ENCODE peak calls at places on chromosomes 13 and 19, in seven cellular contexts. U is tibial nerve, R is left lung, N is astrocyte of the spinal cord, D is cardiac muscle cell, X is astrocyte of the cerebellum, T is lower leg skin. A is an unnamed sample.

GRCh38 chr19:37943480-37943879 is 36.5 kb downstream of the SIPA1L3 start:
- DNase-seq in U (no peak), D (peak; percentile 30), N (no peak), R (no peak), T (no peak), X (no peak), A (no peak)

GRCh38 chr19:43584484-43584883 is 8.9 kb downstream of the PINLYP start:
- DNase-seq in N (no peak), T (no peak), R (no peak), X (no peak), U (no peak), D (no peak), A (no peak)

GRCh38 chr19:8515317-8515716 is 1.4 kb upstream of the ZNF414 start:
- DNase-seq in U (no peak), R (no peak), X (no peak), D (no peak), N (no peak), T (no peak), A (peak; percentile 51)

GRCh38 chr13:24505756-24506155 is 6.8 kb downstream of the PARP4 start:
- DNase-seq in T (no peak), X (no peak), D (no peak), U (no peak), N (no peak), R (no peak), A (no peak)

GRCh38 chr19:56321981-56322558 is 7.4 kb upstream of the ZSCAN5A start:
- DNase-seq in N (no peak), U (no peak), X (no peak), R (no peak), T (no peak), D (no peak), A (no peak)

GRCh38 chr19:55080121-55080914 is 4.6 kb downstream of the EPS8L1 start:
- DNase-seq in N (peak; percentile 51), X (no peak), D (peak; percentile 75), R (peak; percentile 92), U (no peak), T (no peak), A (peak; percentile 66)

GRCh38 chr19:8333771-8334457 is 9.1 kb downstream of the KANK3 start:
- DNase-seq in R (peak; percentile 73), D (peak; percentile 34), N (no peak), T (no peak), U (no peak), X (no peak), A (no peak)

GRCh38 chr19:53892981-53893325 is 11.0 kb downstream of the PRKCG start:
- DNase-seq in X (no peak), R (peak; percentile 54), U (no peak), N (no peak), T (no peak), D (no peak), A (no peak)

GRCh38 chr13:50626031-50626643 is 217.4 kb downstream of the DLEU7 start:
- DNase-seq in T (no peak), R (no peak), N (peak; percentile 61), X (no peak), U (no peak), D (no peak), A (no peak)

GRCh38 chr13:84239032-84239431 is 356.8 kb upstream of the SLITRK1 start:
- DNase-seq in D (no peak), X (no peak), T (no peak), N (no peak), R (no peak), U (no peak), A (no peak)

GRCh38 chr13:24281188-24282008 is 28.0 kb upstream of the C1QTNF9 start:
- DNase-seq in N (no peak), R (no peak), T (no peak), U (no peak), X (no peak), D (no peak), A (no peak)

GRCh38 chr13:94558721-94559120 is 37.2 kb downstream of the TGDS start:
- DNase-seq in U (no peak), R (no peak), T (no peak), D (no peak), X (no peak), N (no peak), A (no peak)

GRCh38 chr13:100513987-100514670 is 74.5 kb downstream of the GGACT start:
- DNase-seq in X (no peak), N (peak; percentile 33), U (no peak), R (no peak), T (no peak), D (no peak), A (no peak)

GRCh38 chr13:23966691-23967615 is 69.7 kb upstream of the C1QTNF9B start:
- DNase-seq in U (no peak), T (no peak), D (no peak), N (no peak), R (no peak), X (no peak), A (no peak)

GRCh38 chr19:38070573-38070972 is 153.4 kb downstream of the DPF1 start:
- DNase-seq in N (peak; percentile 57), U (no peak), R (no peak), D (no peak), T (no peak), X (peak; percentile 13), A (no peak)

GRCh38 chr13:100644328-100644727 is 30.3 kb downstream of the TMTC4 start:
- DNase-seq in D (no peak), T (no peak), U (no peak), N (no peak), R (no peak), X (no peak), A (no peak)

GRCh38 chr19:4913996-4914735 is 4.9 kb downstream of the UHRF1 start:
- DNase-seq in R (no peak), X (no peak), U (no peak), D (no peak), N (no peak), T (no peak), A (no peak)

GRCh38 chr13:30934381-30934780 is 1.9 kb downstream of the TEX26 start:
- DNase-seq in T (no peak), X (no peak), N (no peak), D (peak; percentile 30), U (no peak), R (no peak), A (no peak)
- TF ChIP-seq CTCF in T (no peak), X (peak; percentile 23), N (peak; percentile 29), D (no peak), U (no peak), R (no peak), A (no peak)

DNA sequence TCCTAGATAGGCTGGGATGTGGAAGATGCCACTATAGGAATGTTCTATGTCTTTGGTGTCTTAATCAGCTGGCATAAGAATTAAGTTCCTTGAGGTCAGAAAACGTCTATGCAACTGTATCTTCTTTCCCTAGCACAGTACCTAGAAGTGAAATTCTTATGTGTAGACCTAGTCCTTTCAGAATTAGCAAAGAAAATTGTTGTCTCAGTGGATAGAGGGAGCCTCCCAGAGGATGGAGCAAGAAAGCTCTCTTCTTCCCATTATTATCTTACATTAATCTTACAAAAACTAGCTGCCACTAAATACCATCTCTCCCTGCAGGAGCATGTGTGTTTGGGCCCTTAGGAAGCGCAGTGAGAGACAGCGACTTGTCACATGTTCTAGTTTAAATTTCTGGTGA is 11.6 kb downstream of the CLDN10 start:
- DNase-seq in U (no peak), X (no peak), R (no peak), N (peak; percentile 18), D (no peak), T (no peak), A (no peak)
- TF ChIP-seq CTCF in U (no peak), X (peak; percentile 5), R (no peak), N (no peak), D (peak; percentile 24), T (no peak), A (no peak)

GRCh38 chr19:41880329-41880708 is 2.7 kb upstream of the ARHGEF1 start:
- DNase-seq in N (no peak), D (no peak), U (no peak), T (no peak), X (no peak), R (no peak), A (no peak)

GRCh38 chr19:41886761-41887710 is 4.1 kb downstream of the ARHGEF1 start:
- DNase-seq in T (no peak), D (no peak), U (no peak), N (no peak), R (no peak), X (no peak), A (peak; percentile 72)

GRCh38 chr19:41883463-41883820 is 458 bp downstream of the ARHGEF1 start:
- DNase-seq in T (no peak), N (no peak), D (no peak), X (no peak), U (no peak), R (no peak), A (no peak)

GRCh38 chr19:41882568-41883462 is at the start of gene ARHGEF1:
- DNase-seq in N (no peak), U (no peak), R (peak; percentile 96), T (no peak), X (no peak), D (peak; percentile 38), A (peak; percentile 51)

DNA sequence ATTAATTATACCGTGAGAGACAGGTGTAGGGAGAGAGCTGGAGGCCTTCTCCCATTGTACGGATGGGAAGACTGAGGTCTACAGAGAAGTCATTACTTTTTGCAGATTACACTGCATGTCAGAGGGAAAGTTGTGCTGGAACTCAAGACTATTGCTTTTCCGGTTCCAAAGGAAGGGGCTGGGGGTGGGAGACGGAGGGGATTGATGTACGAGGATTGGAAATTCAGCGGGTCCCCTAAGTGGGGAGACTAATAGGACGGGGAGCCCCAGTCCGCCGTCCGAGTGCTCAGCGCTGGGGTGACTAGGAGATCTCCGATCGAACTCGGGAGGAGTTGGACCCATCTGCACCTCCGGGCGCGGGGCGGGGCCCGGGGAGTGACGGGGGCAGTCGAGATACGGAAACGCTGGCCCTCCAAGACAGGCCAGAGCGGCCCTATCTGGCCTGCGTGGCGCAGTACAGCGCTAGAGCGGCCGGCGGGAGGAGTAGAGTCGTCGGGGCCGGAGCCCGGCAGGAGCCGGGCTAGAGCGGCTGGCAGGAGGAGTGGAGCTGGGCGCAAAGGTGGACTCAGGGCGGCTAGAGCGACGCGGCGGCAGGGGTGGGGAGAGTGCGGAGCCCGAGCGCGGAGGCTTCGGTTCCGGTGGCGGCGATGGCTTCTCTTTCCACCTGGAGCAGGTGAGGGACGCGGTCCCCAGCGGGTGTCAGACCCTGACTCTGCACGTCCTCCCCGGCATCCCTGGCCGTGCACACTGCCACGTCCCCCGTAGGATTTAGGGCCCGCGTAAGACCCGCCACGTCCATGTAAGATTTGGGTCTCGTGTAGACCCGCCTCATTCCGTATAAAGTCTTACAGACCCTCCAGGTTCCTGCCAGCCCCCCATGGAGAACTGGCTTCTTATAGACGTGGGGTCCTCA is 1.1 kb downstream of the ARHGEF1 start:
- DNase-seq in N (peak; percentile 97), U (peak; percentile 84), D (peak; percentile 97), T (peak; percentile 91), R (peak; percentile 99), X (peak; percentile 85), A (peak; percentile 80)
- TF ChIP-seq CTCF in N (no peak), U (no peak), D (peak; percentile 28), T (no peak), R (no peak), X (peak; percentile 8), A (no peak)

GRCh38 chr13:70960841-70961443 is 852.7 kb upstream of the KLHL1 start:
- DNase-seq in T (no peak), N (peak; percentile 52), R (no peak), X (peak; percentile 42), U (peak; percentile 22), D (peak; percentile 48), A (no peak)

GRCh38 chr13:70959376-70959775 is 851.1 kb upstream of the KLHL1 start:
- DNase-seq in D (peak; percentile 5), T (no peak), X (no peak), R (no peak), N (no peak), U (no peak), A (no peak)

GRCh38 chr13:70967564-70967963 is 859.3 kb upstream of the KLHL1 start:
- DNase-seq in R (peak; percentile 48), X (no peak), D (no peak), N (no peak), U (no peak), T (no peak), A (no peak)

GRCh38 chr13:70964124-70964523 is 855.9 kb upstream of the KLHL1 start:
- DNase-seq in N (no peak), X (no peak), U (no peak), T (no peak), D (no peak), R (no peak), A (no peak)
- TF ChIP-seq CTCF in N (peak; percentile 19), X (no peak), U (no peak), T (no peak), D (no peak), R (no peak), A (no peak)

A was measured in natural killer cell.